ENCODE peak calls at places on chromosome 2, in five cellular contexts. One of them, this sample, is unnamed. For H3K4me1, the result is how much of the 10 kb centered on the place peaks cover.

GRCh38 chr2:10054424-10054823 is 11.1 kb downstream of the KLF11 start:
- DNase-seq in mesenchymal stem cell: no peak
- DNase-seq in naive thymus-derived CD4-positive, alpha-beta T cell: no peak
- DNase-seq in adrenal gland: no peak
- DNase-seq in IMR-90: no peak
- DNase-seq in this sample: no peak

GRCh38 chr2:233418761-233419625 is 64.7 kb downstream of the DGKD start:
- DNase-seq in naive thymus-derived CD4-positive, alpha-beta T cell: peak
- DNase-seq in mesenchymal stem cell: peak
- DNase-seq in adrenal gland: peak
- DNase-seq in IMR-90: peak
- DNase-seq in this sample: peak

GRCh38 chr2:202494300-202494699 is 118.2 kb downstream of the BMPR2 start:
- DNase-seq in IMR-90: peak
- DNase-seq in adrenal gland: no peak
- DNase-seq in mesenchymal stem cell: peak
- DNase-seq in naive thymus-derived CD4-positive, alpha-beta T cell: no peak
- DNase-seq in this sample: peak

GRCh38 chr2:113407446-113408099 is 29.9 kb upstream of the ZNG1B start:
- DNase-seq in naive thymus-derived CD4-positive, alpha-beta T cell: no peak
- DNase-seq in IMR-90: peak
- DNase-seq in adrenal gland: no peak
- DNase-seq in mesenchymal stem cell: no peak
- DNase-seq in this sample: peak

GRCh38 chr2:120307482-120307881 is 38.5 kb upstream of the INHBB start:
- DNase-seq in mesenchymal stem cell: no peak
- DNase-seq in adrenal gland: no peak
- DNase-seq in naive thymus-derived CD4-positive, alpha-beta T cell: no peak
- DNase-seq in IMR-90: no peak
- DNase-seq in this sample: no peak

GRCh38 chr2:163155279-163155883 is 316.8 kb upstream of the KCNH7 start:
- DNase-seq in naive thymus-derived CD4-positive, alpha-beta T cell: no peak
- DNase-seq in adrenal gland: no peak
- DNase-seq in IMR-90: peak
- DNase-seq in mesenchymal stem cell: peak
- DNase-seq in this sample: peak

GRCh38 chr2:46493241-46493970 is 14.0 kb downstream of the TMEM247 start:
- DNase-seq in naive thymus-derived CD4-positive, alpha-beta T cell: no peak
- DNase-seq in mesenchymal stem cell: peak
- DNase-seq in IMR-90: peak
- DNase-seq in adrenal gland: no peak
- DNase-seq in this sample: peak

GRCh38 chr2:180539541-180539940 is 440.9 kb upstream of the UBE2E3 start:
- DNase-seq in IMR-90: no peak
- DNase-seq in adrenal gland: no peak
- DNase-seq in mesenchymal stem cell: no peak
- DNase-seq in naive thymus-derived CD4-positive, alpha-beta T cell: no peak
- DNase-seq in this sample: no peak

DNA sequence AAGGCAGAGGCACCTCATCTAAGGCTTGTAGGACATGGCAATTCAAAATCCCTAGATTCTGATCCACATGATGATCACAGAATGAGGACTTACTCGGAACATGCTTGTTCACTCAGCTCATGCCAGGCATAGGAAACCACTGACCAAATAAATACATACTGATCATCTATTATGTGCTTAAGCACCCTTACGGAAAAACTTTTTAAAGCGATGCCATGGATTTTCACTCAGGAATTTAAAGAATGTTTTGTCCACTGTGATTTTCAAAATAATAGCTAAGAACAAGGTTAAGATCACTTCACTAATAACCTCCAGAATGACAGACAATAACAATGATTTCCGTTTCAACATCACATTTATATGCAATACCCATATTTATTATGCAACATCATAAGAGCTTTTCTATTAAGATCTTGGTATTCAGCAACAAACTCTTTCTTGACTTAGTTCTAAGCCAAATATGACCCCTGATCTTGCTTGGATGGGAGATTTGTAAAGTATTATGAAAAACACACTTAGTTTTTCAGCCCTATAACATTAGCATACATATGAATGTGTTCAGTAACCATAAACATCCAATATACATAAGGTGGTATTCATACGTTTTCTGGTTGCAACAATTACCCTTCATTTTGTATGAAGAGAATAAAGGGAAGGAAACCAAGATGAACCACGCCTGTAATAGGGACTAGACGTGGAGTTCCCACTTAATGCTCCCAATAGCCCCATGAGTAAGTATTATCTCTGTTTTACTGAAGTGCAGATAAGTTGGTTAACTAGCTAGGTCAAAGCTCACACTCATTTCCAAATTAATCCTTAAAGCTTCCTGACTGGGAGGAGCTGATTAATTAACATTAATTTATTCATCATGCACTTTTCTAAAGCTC is 2.0 kb downstream of the CD302 start:
- DNase-seq in naive thymus-derived CD4-positive, alpha-beta T cell: no peak
- DNase-seq in mesenchymal stem cell: no peak
- DNase-seq in IMR-90: no peak
- DNase-seq in adrenal gland: no peak
- DNase-seq in this sample: peak
- H3K4me3 ChIP-seq in naive thymus-derived CD4-positive, alpha-beta T cell: no peak
- H3K4me3 ChIP-seq in mesenchymal stem cell: no peak
- H3K4me3 ChIP-seq in IMR-90: no peak
- H3K4me3 ChIP-seq in adrenal gland: no peak
- H3K4me3 ChIP-seq in this sample: peak

GRCh38 chr2:3099145-3099859 is 278.3 kb downstream of the EIPR1 start:
- DNase-seq in mesenchymal stem cell: no peak
- DNase-seq in adrenal gland: no peak
- DNase-seq in IMR-90: no peak
- DNase-seq in naive thymus-derived CD4-positive, alpha-beta T cell: no peak
- DNase-seq in this sample: no peak

GRCh38 chr2:3101704-3102055 is 275.9 kb downstream of the EIPR1 start:
- DNase-seq in IMR-90: no peak
- DNase-seq in mesenchymal stem cell: no peak
- DNase-seq in adrenal gland: no peak
- DNase-seq in naive thymus-derived CD4-positive, alpha-beta T cell: no peak
- DNase-seq in this sample: no peak

GRCh38 chr2:3101016-3101703 is 276.5 kb downstream of the EIPR1 start:
- DNase-seq in naive thymus-derived CD4-positive, alpha-beta T cell: no peak
- DNase-seq in IMR-90: no peak
- DNase-seq in mesenchymal stem cell: no peak
- DNase-seq in adrenal gland: no peak
- DNase-seq in this sample: no peak

GRCh38 chr2:3099860-3100234 is 277.8 kb downstream of the EIPR1 start:
- DNase-seq in naive thymus-derived CD4-positive, alpha-beta T cell: no peak
- DNase-seq in mesenchymal stem cell: no peak
- DNase-seq in adrenal gland: no peak
- DNase-seq in IMR-90: no peak
- DNase-seq in this sample: no peak

GRCh38 chr2:3100386-3100785 is 277.2 kb downstream of the EIPR1 start:
- DNase-seq in adrenal gland: no peak
- DNase-seq in mesenchymal stem cell: no peak
- DNase-seq in IMR-90: no peak
- DNase-seq in naive thymus-derived CD4-positive, alpha-beta T cell: no peak
- DNase-seq in this sample: no peak
- H3K4me1 ChIP-seq in adrenal gland: under half
- H3K4me1 ChIP-seq in mesenchymal stem cell: under half
- H3K4me1 ChIP-seq in IMR-90: under half
- H3K4me1 ChIP-seq in naive thymus-derived CD4-positive, alpha-beta T cell: under half
- H3K4me1 ChIP-seq in this sample: under half

GRCh38 chr2:205681836-205682238 is 464 bp upstream of the NRP2 start:
- DNase-seq in adrenal gland: no peak
- DNase-seq in naive thymus-derived CD4-positive, alpha-beta T cell: no peak
- DNase-seq in IMR-90: no peak
- DNase-seq in mesenchymal stem cell: peak
- DNase-seq in this sample: peak
- H3K4me3 ChIP-seq in adrenal gland: peak
- H3K4me3 ChIP-seq in naive thymus-derived CD4-positive, alpha-beta T cell: peak
- H3K4me3 ChIP-seq in IMR-90: peak
- H3K4me3 ChIP-seq in mesenchymal stem cell: peak
- H3K4me3 ChIP-seq in this sample: peak

DNA sequence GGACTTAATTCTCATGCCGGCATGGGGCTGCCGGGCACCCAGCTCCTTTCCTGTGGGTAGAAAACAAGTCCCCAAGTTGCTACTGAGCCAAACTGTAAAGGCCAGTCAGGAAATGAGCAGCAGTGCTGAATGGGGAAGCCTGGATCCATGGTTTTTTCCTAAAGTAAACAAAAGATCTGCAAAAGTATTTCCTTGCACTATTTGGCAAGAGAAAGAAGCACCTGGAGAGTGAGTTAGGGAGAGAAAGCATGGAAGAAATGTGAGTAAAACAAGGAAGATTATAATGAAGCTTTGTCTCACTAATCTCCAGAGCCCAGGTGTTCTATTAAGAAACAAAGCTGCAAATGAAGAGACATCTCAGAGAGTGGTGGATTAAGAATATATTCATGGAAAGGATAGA is 117.6 kb downstream of the METTL8 start:
- DNase-seq in naive thymus-derived CD4-positive, alpha-beta T cell: no peak
- DNase-seq in adrenal gland: no peak
- DNase-seq in mesenchymal stem cell: peak
- DNase-seq in IMR-90: peak
- DNase-seq in this sample: no peak
- H3K4me1 ChIP-seq in naive thymus-derived CD4-positive, alpha-beta T cell: under half
- H3K4me1 ChIP-seq in adrenal gland: under half
- H3K4me1 ChIP-seq in mesenchymal stem cell: under half
- H3K4me1 ChIP-seq in IMR-90: under half
- H3K4me1 ChIP-seq in this sample: under half

GRCh38 chr2:29014811-29015414 is 33.8 kb downstream of the TOGARAM2 start:
- DNase-seq in mesenchymal stem cell: no peak
- DNase-seq in naive thymus-derived CD4-positive, alpha-beta T cell: peak
- DNase-seq in IMR-90: peak
- DNase-seq in adrenal gland: peak
- DNase-seq in this sample: peak
- H3K4me3 ChIP-seq in mesenchymal stem cell: no peak
- H3K4me3 ChIP-seq in naive thymus-derived CD4-positive, alpha-beta T cell: peak
- H3K4me3 ChIP-seq in IMR-90: no peak
- H3K4me3 ChIP-seq in adrenal gland: no peak
- H3K4me3 ChIP-seq in this sample: no peak

This sample was measured in adipocyte.